ENCODE peak calls at places on chromosomes 13 and 19, in four cellular contexts. L is HCT116, Y is GM12878, W is SK-N-SH. D is an unnamed sample.

GRCh38 chr19:32558607-32559228 is 22.3 kb upstream of the PDCD5 start:
- DNase-seq in L (no peak), Y (no peak), W (no peak), D (no peak)

GRCh38 chr13:104522235-104523072 is 1456.2 kb upstream of the SLC10A2 start:
- DNase-seq in L (no peak), Y (no peak), W (no peak), D (no peak)

GRCh38 chr13:33797622-33798021 is 20.3 kb upstream of the RFC3 start:
- DNase-seq in L (no peak), Y (no peak), W (no peak), D (no peak)

GRCh38 chr13:84491952-84492351 is 609.7 kb upstream of the SLITRK1 start:
- DNase-seq in L (no peak), Y (no peak), W (no peak), D (no peak)

GRCh38 chr19:42081584-42082258 is 5.8 kb downstream of the ZNF574 start:
- DNase-seq in L (no peak), Y (no peak), W (peak; percentile 57), D (peak; percentile 74)

GRCh38 chr13:20053016-20053415 is 94.5 kb downstream of the ZMYM2 start:
- DNase-seq in L (no peak), Y (no peak), W (no peak), D (no peak)

GRCh38 chr19:2327773-2328400 is 499 bp downstream of the LSM7 start:
- DNase-seq in L (peak; percentile 61), Y (peak; percentile 86), W (peak; percentile 72), D (peak; percentile 78)

GRCh38 chr19:35471946-35472345 is 18.3 kb downstream of the KRTDAP start:
- DNase-seq in L (no peak), Y (no peak), W (no peak), D (no peak)

GRCh38 chr19:1488282-1488601 is 1.9 kb downstream of the PCSK4 start:
- DNase-seq in L (no peak), Y (no peak), W (no peak), D (no peak)

DNA sequence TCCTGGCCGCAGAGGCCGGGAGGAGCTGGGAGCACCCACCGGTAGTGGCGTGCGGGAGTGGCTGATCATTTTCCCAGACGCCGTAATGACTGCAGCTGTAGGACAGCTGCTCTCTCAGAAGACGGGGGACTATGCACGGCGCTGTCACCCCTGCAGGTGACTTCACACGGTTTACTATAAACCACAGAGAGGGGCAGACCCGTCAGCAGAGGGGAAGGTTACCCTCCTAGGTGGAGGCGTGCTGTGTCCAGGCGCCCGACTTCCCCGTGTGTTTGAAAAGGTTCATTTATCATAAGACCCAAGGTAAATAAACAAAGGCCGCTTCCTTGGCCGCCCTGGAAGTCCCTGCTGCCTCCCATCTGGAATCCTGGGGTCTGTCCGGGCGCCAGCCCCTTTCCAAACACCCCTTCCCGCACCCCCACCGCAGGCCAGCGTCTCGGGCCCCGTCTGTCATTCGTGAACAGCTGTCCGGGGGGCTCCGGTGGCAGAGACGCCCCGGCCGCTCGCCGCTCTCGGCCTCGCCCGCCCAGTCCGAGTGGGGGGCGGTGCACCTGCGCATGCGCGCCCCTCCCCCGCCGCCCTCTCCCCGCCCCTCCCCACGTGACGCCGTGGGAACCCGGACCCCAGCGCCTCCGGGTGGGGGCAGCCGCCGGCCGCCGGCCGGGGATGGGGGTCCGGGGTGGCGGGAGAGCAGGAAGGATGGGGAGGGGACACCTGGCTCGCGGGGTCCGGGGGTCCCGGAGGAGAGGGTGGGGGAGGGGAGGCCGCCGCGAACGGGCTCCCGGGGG is 915 bp downstream of the SHC2 start:
- DNase-seq in L (no peak), Y (no peak), W (peak; percentile 98), D (peak; percentile 92)
- TF ChIP-seq JUND in L (no peak), Y (no peak), W (no peak), D (no peak)

GRCh38 chr19:4730740-4731171 is 7.1 kb upstream of the DPP9 start:
- DNase-seq in L (peak; percentile 13), Y (no peak), W (peak; percentile 66), D (peak; percentile 22)
- TF ChIP-seq JUND in L (no peak), Y (no peak), W (no peak), D (no peak)

DNA sequence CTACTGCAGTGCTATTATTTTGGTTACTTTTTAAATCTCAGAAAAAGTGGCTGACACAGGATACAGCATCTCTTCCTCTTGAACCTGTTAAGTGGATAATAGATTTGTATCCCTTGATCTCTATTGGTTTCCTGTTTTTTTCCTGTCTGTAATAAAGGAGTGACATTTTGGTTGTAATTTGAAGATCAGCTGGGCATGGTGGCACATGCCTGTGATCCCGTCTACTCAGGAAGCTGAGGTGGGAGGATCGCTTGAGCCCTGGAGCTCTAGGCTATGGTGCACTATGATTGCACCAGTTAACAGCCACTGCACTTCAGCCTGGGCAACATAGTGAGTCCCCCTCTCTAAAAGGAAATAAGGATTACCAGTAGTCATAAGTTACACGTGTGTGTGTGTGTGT is 46.8 kb downstream of the METTL21C start:
- DNase-seq in L (no peak), Y (no peak), W (no peak), D (no peak)
- TF ChIP-seq JUND in L (no peak), Y (no peak), W (no peak), D (no peak)

DNA sequence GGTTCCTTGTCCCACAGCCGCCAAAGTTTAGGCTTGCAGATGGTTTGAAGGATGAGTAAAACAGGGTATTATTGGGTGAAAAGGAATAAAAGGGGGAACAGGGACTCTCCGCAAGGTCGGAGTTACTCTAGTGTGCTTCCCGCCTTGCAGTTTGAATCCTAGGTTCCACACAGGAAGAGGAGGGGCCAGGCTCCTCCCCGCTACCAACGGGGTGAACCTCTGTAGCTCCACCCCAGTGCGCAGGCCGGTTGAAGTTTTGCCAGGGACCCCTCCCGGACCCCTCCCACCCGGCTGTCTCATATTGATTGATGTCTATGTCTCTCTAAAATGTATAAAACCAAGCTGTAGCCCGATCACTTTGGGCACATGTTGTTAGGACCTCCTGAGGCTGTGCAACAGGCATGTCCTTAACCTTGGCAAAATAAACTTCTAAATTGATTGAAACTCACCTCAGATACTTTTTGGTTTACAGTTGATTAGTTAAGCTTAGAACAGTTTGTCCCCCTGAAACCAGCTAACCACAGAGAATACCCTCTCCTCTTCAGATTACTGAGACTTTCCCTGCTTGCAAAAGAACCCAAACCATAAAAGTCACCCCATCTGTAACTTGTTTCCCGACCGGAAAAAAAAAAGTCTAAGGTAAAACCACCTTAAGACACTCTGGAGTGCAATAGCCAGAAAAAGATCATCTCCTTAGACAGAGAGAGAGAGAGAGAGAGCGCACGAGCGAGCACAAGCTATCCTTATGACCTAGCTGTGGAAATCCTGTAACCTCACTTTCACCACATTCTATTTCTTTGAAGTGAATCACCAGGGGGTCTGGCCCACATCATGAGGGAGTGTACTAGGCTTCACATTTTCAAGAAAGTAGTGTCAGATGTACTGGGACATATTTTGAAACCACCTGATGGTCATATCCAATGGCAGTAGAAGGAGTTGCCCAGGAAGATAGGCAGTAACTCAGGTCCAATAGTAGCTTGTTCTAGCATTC is 11.3 kb upstream of the GTF2F2 start:
- DNase-seq in L (no peak), Y (peak; percentile 33), W (no peak), D (no peak)
- TF ChIP-seq JUND in L (no peak), Y (no peak), W (no peak), D (no peak)

DNA sequence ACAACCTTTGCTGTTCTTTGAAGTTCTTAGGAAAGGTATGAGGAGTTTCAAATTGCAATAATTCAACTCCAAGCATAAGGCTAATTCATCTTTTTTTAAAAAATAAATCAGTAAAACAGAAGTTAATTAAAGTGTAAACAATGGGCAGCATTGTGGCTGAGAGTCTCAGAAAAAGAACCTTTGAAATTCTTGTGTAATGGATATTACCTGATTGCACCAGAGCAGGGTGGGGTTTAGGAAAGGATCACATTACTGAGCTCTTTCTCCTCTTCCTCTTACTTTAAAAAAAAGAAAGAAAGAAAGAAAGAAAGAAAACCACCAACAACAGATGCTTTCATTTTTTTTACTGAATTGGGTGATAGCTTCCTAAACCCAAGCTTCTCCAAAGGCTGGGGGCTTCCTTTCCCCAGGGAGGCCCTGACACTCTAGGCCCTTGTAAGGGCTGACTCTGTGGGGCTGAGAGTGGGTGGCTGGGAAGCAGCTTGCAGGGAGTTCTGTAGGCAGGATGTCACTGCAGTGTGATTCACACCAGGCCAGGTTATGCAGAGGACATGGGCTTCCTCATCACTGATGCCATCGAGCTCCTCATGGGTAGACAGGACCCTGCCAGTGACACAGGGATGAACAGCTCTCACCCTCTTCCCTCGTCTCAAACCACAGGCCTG is 564.5 kb downstream of the FGF9 start:
- DNase-seq in L (peak; percentile 18), Y (no peak), W (no peak), D (no peak)
- TF ChIP-seq JUND in L (no peak), Y (no peak), W (no peak), D (no peak)

DNA sequence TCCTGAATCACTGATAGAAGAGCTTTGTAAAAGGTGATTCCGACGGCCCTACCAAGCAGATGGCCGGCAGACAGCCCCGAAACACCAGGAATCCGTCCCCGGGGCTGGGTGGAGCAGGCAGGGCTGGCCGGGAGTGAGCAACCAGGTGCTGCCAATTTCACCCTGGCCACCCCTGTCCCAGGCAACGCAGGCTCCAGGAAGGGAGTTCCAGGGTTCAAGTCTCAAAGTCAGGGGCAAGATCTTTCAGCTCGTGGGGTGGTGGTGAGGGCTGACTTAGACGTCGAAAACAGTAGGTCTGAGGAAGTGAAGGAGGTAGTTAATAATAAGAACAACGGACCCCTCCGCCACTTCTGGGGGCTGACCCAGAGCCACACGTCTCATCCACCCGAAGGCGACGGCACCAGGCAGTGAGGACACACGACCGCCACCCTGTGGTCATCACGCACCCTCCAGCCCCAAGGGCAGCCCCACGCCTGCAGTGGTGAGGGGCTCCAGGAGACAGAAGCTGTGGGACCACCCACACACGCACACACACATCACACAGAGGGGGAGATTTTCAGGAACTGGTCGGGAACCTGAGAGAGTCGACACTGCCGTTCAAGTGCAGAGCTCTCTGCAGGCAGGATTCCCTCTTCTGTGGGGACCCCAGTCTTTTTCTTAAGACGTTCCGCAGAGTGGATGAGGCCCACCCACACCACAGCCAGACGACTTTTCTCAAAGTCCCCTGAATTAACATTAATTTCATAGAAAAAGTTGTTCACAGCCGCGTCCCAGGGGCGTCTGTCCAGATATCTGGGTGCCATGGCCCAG is 67.2 kb downstream of the SPACA7 start:
- DNase-seq in L (no peak), Y (no peak), W (peak; percentile 64), D (no peak)
- TF ChIP-seq JUND in L (no peak), Y (no peak), W (no peak), D (no peak)

DNA sequence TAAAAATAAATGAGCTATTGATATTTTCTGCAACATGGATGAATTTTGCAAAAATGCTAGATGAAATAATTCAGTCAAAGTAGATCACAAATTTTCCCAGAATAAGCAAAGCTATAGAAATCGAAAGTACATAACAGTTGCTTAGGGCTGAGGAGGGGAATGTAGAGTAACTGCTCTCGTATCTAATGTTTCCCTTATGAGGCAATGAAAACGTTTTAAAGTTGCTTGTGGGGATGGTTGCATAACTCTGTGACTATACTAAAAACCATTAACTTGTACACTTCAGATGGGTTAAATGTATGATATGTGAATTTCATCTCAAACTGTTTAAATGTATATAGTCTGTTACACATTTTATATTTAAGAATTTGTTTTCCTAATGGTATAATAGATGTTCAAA is 231.7 kb downstream of the GGACT start:
- DNase-seq in L (no peak), Y (no peak), W (no peak), D (no peak)
- TF ChIP-seq JUND in L (no peak), Y (no peak), W (no peak), D (no peak)

GRCh38 chr13:30071890-30072817 is 221.7 kb upstream of the UBL3 start:
- DNase-seq in L (no peak), Y (no peak), W (peak; percentile 37), D (peak; percentile 11)
- TF ChIP-seq JUND in L (no peak), Y (no peak), W (no peak), D (no peak)

GRCh38 chr19:12756150-12756883 is 4.7 kb downstream of the BEST2 start:
- DNase-seq in L (no peak), Y (no peak), W (no peak), D (no peak)

GRCh38 chr19:12759686-12760085 is 8.1 kb downstream of the BEST2 start:
- DNase-seq in L (no peak), Y (no peak), W (no peak), D (no peak)

GRCh38 chr19:12763100-12763499 is 11.5 kb downstream of the BEST2 start:
- DNase-seq in L (no peak), Y (no peak), W (peak; percentile 11), D (no peak)

GRCh38 chr19:12754465-12755196 is 3.0 kb downstream of the BEST2 start:
- DNase-seq in L (no peak), Y (no peak), W (peak; percentile 22), D (no peak)

GRCh38 chr19:12757544-12758274 is 6.1 kb downstream of the BEST2 start:
- DNase-seq in L (peak; percentile 52), Y (no peak), W (peak; percentile 94), D (no peak)
- TF ChIP-seq JUND in L (no peak), Y (no peak), W (no peak), D (no peak)